ENCODE peak calls at places on chromosomes 16 and 17, in ten cellular contexts. K, H, A, Q, E, L, T, Z, N and I are unnamed samples.

GRCh38 chr16:27430923-27431484 is 29.0 kb downstream of the IL21R start:
- DNase-seq in K (no peak), H (no peak), A (no peak), Q (no peak), E (no peak), L (no peak), T (no peak), Z (no peak), N (peak; percentile 51), I (no peak)

GRCh38 chr17:77451894-77452852 is 311.4 kb downstream of the SEC14L1 start:
- DNase-seq in K (peak; percentile 83), H (peak; percentile 81), A (no peak), Q (peak; percentile 70), E (no peak), L (no peak), T (peak; percentile 72), Z (peak; percentile 71), N (peak; percentile 39), I (peak; percentile 86)

GRCh38 chr17:27109346-27109745 is 184.6 kb upstream of the WSB1 start:
- DNase-seq in K (no peak), H (no peak), A (no peak), Q (no peak), E (no peak), L (no peak), T (no peak), Z (no peak), N (no peak), I (no peak)

GRCh38 chr16:28193530-28194423 is 18.0 kb downstream of the XPO6 start:
- DNase-seq in K (no peak), H (no peak), A (peak; percentile 22), Q (no peak), E (peak; percentile 82), L (no peak), T (no peak), Z (no peak), N (peak; percentile 53), I (no peak)

GRCh38 chr17:83062818-83063671 is 16.4 kb upstream of the METRNL start:
- DNase-seq in K (no peak), H (no peak), A (no peak), Q (no peak), E (no peak), L (no peak), T (no peak), Z (no peak), N (no peak), I (no peak)

GRCh38 chr17:31680126-31680525 is 178.9 kb downstream of the COPRS start:
- DNase-seq in K (no peak), H (no peak), A (peak; percentile 30), Q (no peak), E (no peak), L (no peak), T (no peak), Z (no peak), N (peak; percentile 50), I (no peak)

GRCh38 chr17:3915642-3916012 is 638 bp downstream of the P2RX1 start:
- DNase-seq in K (no peak), H (no peak), A (no peak), Q (no peak), E (no peak), L (no peak), T (no peak), Z (no peak), N (peak; percentile 45), I (no peak)

GRCh38 chr17:76735006-76735405 is 2.1 kb downstream of the SRSF2 start:
- DNase-seq in K (peak; percentile 64), H (no peak), A (no peak), Q (no peak), E (no peak), L (no peak), T (no peak), Z (no peak), N (peak; percentile 66), I (peak; percentile 16)

GRCh38 chr17:83177611-83178532 is 98.5 kb downstream of the METRNL start:
- DNase-seq in K (no peak), H (no peak), A (no peak), Q (peak; percentile 2), E (no peak), L (no peak), T (no peak), Z (no peak), N (no peak), I (no peak)

GRCh38 chr17:34624767-34625389 is 45.5 kb downstream of the TMEM132E start:
- DNase-seq in K (no peak), H (no peak), A (no peak), Q (peak; percentile 31), E (no peak), L (no peak), T (no peak), Z (no peak), N (no peak), I (peak; percentile 68)

GRCh38 chr17:44760474-44761308 is 1.9 kb downstream of the ADAM11 start:
- DNase-seq in K (no peak), H (no peak), A (no peak), Q (no peak), E (no peak), L (no peak), T (no peak), Z (no peak), N (no peak), I (no peak)

GRCh38 chr17:19979917-19980770 is 2.5 kb upstream of the AKAP10 start:
- DNase-seq in K (no peak), H (no peak), A (no peak), Q (no peak), E (no peak), L (no peak), T (no peak), Z (no peak), N (peak; percentile 39), I (peak; percentile 78)

GRCh38 chr17:50259484-50260324 is 14.6 kb upstream of the TMEM92 start:
- DNase-seq in K (no peak), H (no peak), A (no peak), Q (no peak), E (no peak), L (no peak), T (no peak), Z (no peak), N (no peak), I (no peak)

GRCh38 chr16:81180578-81180977 is 57.9 kb upstream of the BCO1 start:
- DNase-seq in K (no peak), H (no peak), A (no peak), Q (no peak), E (no peak), L (no peak), T (no peak), Z (no peak), N (no peak), I (no peak)

GRCh38 chr17:81398170-81398854 is 3.1 kb downstream of the BAHCC1 start:
- DNase-seq in K (no peak), H (peak; percentile 24), A (no peak), Q (peak; percentile 64), E (no peak), L (no peak), T (peak; percentile 33), Z (no peak), N (peak; percentile 93), I (peak; percentile 75)

GRCh38 chr16:74325331-74325730 is 28.7 kb downstream of the PSMD7 start:
- DNase-seq in K (no peak), H (no peak), A (no peak), Q (no peak), E (no peak), L (no peak), T (no peak), Z (no peak), N (no peak), I (no peak)

GRCh38 chr17:30332057-30332542 is 1.8 kb downstream of the TMIGD1 start:
- DNase-seq in K (peak; percentile 51), H (no peak), A (no peak), Q (no peak), E (no peak), L (peak; percentile 50), T (no peak), Z (no peak), N (peak; percentile 69), I (no peak)

GRCh38 chr17:1074886-1075665 is 78.1 kb downstream of the TIMM22 start:
- DNase-seq in K (no peak), H (no peak), A (no peak), Q (no peak), E (no peak), L (no peak), T (no peak), Z (no peak), N (no peak), I (no peak)

GRCh38 chr17:41553176-41553575 is 18.7 kb downstream of the KRT9 start:
- DNase-seq in K (no peak), H (no peak), A (no peak), Q (no peak), E (no peak), L (no peak), T (no peak), Z (no peak), N (no peak), I (no peak)

GRCh38 chr17:59725691-59726090 is 18.2 kb downstream of the VMP1 start:
- DNase-seq in K (no peak), H (no peak), A (no peak), Q (no peak), E (peak; percentile 31), L (no peak), T (no peak), Z (no peak), N (peak; percentile 77), I (no peak)

GRCh38 chr17:72717676-72718075 is 374.8 kb downstream of the SLC39A11 start:
- DNase-seq in K (no peak), H (no peak), A (no peak), Q (no peak), E (no peak), L (no peak), T (no peak), Z (no peak), N (no peak), I (no peak)

GRCh38 chr17:42618442-42619150 is 9.1 kb downstream of the TUBG1 start:
- DNase-seq in K (peak; percentile 82), H (no peak), A (no peak), Q (peak; percentile 19), E (no peak), L (no peak), T (no peak), Z (peak; percentile 36), N (peak; percentile 47), I (peak; percentile 70)

GRCh38 chr17:4314179-4314578 is 50.4 kb upstream of the ANKFY1 start:
- DNase-seq in K (no peak), H (no peak), A (no peak), Q (no peak), E (no peak), L (no peak), T (no peak), Z (no peak), N (no peak), I (no peak)

GRCh38 chr16:29192329-29193247 is 207.7 kb downstream of the LAT start:
- DNase-seq in K (no peak), H (no peak), A (no peak), Q (no peak), E (no peak), L (no peak), T (no peak), Z (no peak), N (no peak), I (no peak)

GRCh38 chr16:46895399-46896313 is 11.5 kb downstream of the GPT2 start:
- DNase-seq in K (no peak), H (no peak), A (no peak), Q (peak; percentile 33), E (no peak), L (no peak), T (no peak), Z (peak; percentile 67), N (no peak), I (no peak)

GRCh38 chr16:49698416-49698815 is 157.5 kb downstream of the ZNF423 start:
- DNase-seq in K (no peak), H (no peak), A (no peak), Q (peak; percentile 38), E (no peak), L (no peak), T (no peak), Z (no peak), N (no peak), I (peak; percentile 41)

GRCh38 chr16:57736419-57737281 is 1.1 kb downstream of the KATNB1 start:
- DNase-seq in K (peak; percentile 66), H (no peak), A (peak; percentile 14), Q (peak; percentile 43), E (peak; percentile 23), L (peak; percentile 32), T (peak; percentile 57), Z (no peak), N (no peak), I (peak; percentile 67)

GRCh38 chr17:9199474-9200196 is 178.3 kb downstream of the NTN1 start:
- DNase-seq in K (no peak), H (no peak), A (no peak), Q (no peak), E (no peak), L (no peak), T (no peak), Z (no peak), N (no peak), I (peak; percentile 38)